ENCODE peak calls at places on chromosome 16, in four cellular contexts. L, E, Z and B are unnamed samples.

GRCh38 chr16:9090101-9090959 is 1.1 kb upstream of the HAPSTR1 start:
- DNase-seq in Z (peak), L (no peak), E (peak), B (peak)

GRCh38 chr16:75333770-75334169 is 82.3 kb upstream of the BCAR1 start:
- DNase-seq in L (no peak), Z (no peak), E (no peak), B (no peak)

GRCh38 chr16:66619534-66620418 is 15.3 kb downstream of the CMTM3 start:
- DNase-seq in Z (no peak), L (no peak), E (no peak), B (no peak)

GRCh38 chr16:84966150-84966447 is 45.2 kb downstream of the ZDHHC7 start:
- DNase-seq in L (no peak), Z (no peak), E (no peak), B (no peak)

GRCh38 chr16:89277641-89278341 is 60.3 kb downstream of the ZNF778 start:
- DNase-seq in E (no peak), Z (no peak), L (no peak), B (no peak)

GRCh38 chr16:52068447-52069074 is 478.4 kb downstream of the TOX3 start:
- DNase-seq in L (no peak), E (no peak), Z (no peak), B (no peak)

GRCh38 chr16:67384778-67385510 is 8.4 kb downstream of the TPPP3 start:
- DNase-seq in L (no peak), E (no peak), Z (no peak), B (no peak)

GRCh38 chr16:75254359-75254837 is 3.0 kb upstream of the BCAR1 start:
- DNase-seq in L (peak), E (peak), Z (no peak), B (no peak)

GRCh38 chr16:28838558-28838918 is 7.6 kb downstream of the TUFM start:
- DNase-seq in L (no peak), Z (no peak), E (no peak), B (no peak)

GRCh38 chr16:56927471-56927870 is 4.5 kb upstream of the HERPUD1 start:
- DNase-seq in L (no peak), E (no peak), Z (no peak), B (no peak)

GRCh38 chr16:53091508-53092211 is 36.9 kb downstream of the CHD9 start:
- DNase-seq in Z (no peak), L (no peak), E (peak), B (peak)

GRCh38 chr16:11057696-11058345 is 113.5 kb downstream of the CLEC16A start:
- DNase-seq in Z (no peak), L (no peak), E (no peak), B (no peak)

GRCh38 chr16:58109881-58110280 is 19.3 kb downstream of the CFAP20 start:
- DNase-seq in L (no peak), E (no peak), Z (no peak), B (no peak)

GRCh38 chr16:27847030-27847550 is 216.4 kb downstream of the GSG1L start:
- DNase-seq in E (no peak), L (peak), Z (peak), B (no peak)

GRCh38 chr16:23027386-23027785 is 121.9 kb downstream of the USP31 start:
- DNase-seq in L (no peak), E (no peak), Z (no peak), B (no peak)

GRCh38 chr16:54507091-54507490 is 220.5 kb upstream of the IRX3 start:
- DNase-seq in Z (no peak), E (no peak), L (no peak), B (no peak)

GRCh38 chr16:10039220-10040096 is 142.8 kb downstream of the GRIN2A start:
- DNase-seq in E (peak), L (no peak), Z (peak), B (no peak)

GRCh38 chr16:66934138-66934838 is at the start of gene CIAO2B:
- DNase-seq in Z (peak), L (peak), E (peak), B (peak)

GRCh38 chr16:70805380-70805779 is 4.4 kb upstream of the VAC14 start:
- DNase-seq in Z (no peak), E (no peak), L (peak), B (no peak)

GRCh38 chr16:30521873-30522641 is 4.3 kb downstream of the ZNF768 start:
- DNase-seq in E (no peak), Z (no peak), L (no peak), B (no peak)

GRCh38 chr16:85704900-85705846 is 16.4 kb upstream of the GINS2 start:
- DNase-seq in Z (no peak), L (no peak), E (no peak), B (no peak)

GRCh38 chr16:68395806-68396205 is 52.5 kb downstream of the SMPD3 start:
- DNase-seq in L (no peak), Z (no peak), E (no peak), B (no peak)

GRCh38 chr16:81445143-81445922 is 725 bp downstream of the CMIP start:
- DNase-seq in Z (peak), E (peak), L (no peak), B (peak)